ENCODE peak calls at places on chromosomes 2 and 18, in five cellular contexts. One of them, this sample, is unnamed.

GRCh38 chr2:69911985-69912563 is 2.8 kb upstream of the MXD1 start:
- DNase-seq in activated CD4-positive, CD25-positive, alpha-beta regulatory T cell treated with anti-CD3 and anti-CD28 coated beads, Interleukin-2, amount 50 U/mL, for 16 hours: no peak
- DNase-seq in activated CD4-positive, alpha-beta T cell treated with anti-CD3 and anti-CD28 coated beads for 4 hours: no peak
- DNase-seq in substantia nigra: no peak
- DNase-seq in effector CD4-positive, alpha-beta T cell: peak; percentile 16
- DNase-seq in this sample: no peak

GRCh38 chr2:148658807-148659722 is 14.5 kb downstream of the EPC2 start:
- DNase-seq in activated CD4-positive, CD25-positive, alpha-beta regulatory T cell treated with anti-CD3 and anti-CD28 coated beads, Interleukin-2, amount 50 U/mL, for 16 hours: no peak
- DNase-seq in activated CD4-positive, alpha-beta T cell treated with anti-CD3 and anti-CD28 coated beads for 4 hours: no peak
- DNase-seq in substantia nigra: no peak
- DNase-seq in effector CD4-positive, alpha-beta T cell: no peak
- DNase-seq in this sample: no peak

GRCh38 chr18:50128506-50129271 is 66.3 kb downstream of the MYO5B start:
- DNase-seq in activated CD4-positive, CD25-positive, alpha-beta regulatory T cell treated with anti-CD3 and anti-CD28 coated beads, Interleukin-2, amount 50 U/mL, for 16 hours: no peak
- DNase-seq in activated CD4-positive, alpha-beta T cell treated with anti-CD3 and anti-CD28 coated beads for 4 hours: no peak
- DNase-seq in substantia nigra: no peak
- DNase-seq in effector CD4-positive, alpha-beta T cell: no peak
- DNase-seq in this sample: no peak

GRCh38 chr2:47181176-47181575 is 26.1 kb upstream of the STPG4 start:
- DNase-seq in activated CD4-positive, CD25-positive, alpha-beta regulatory T cell treated with anti-CD3 and anti-CD28 coated beads, Interleukin-2, amount 50 U/mL, for 16 hours: no peak
- DNase-seq in activated CD4-positive, alpha-beta T cell treated with anti-CD3 and anti-CD28 coated beads for 4 hours: no peak
- DNase-seq in substantia nigra: no peak
- DNase-seq in effector CD4-positive, alpha-beta T cell: no peak
- DNase-seq in this sample: no peak

GRCh38 chr18:10286580-10287150 is 167.8 kb upstream of the APCDD1 start:
- DNase-seq in activated CD4-positive, CD25-positive, alpha-beta regulatory T cell treated with anti-CD3 and anti-CD28 coated beads, Interleukin-2, amount 50 U/mL, for 16 hours: no peak
- DNase-seq in activated CD4-positive, alpha-beta T cell treated with anti-CD3 and anti-CD28 coated beads for 4 hours: no peak
- DNase-seq in substantia nigra: no peak
- DNase-seq in effector CD4-positive, alpha-beta T cell: no peak
- DNase-seq in this sample: no peak

GRCh38 chr2:102258386-102259074 is 52.8 kb upstream of the IL1RL1 start:
- DNase-seq in activated CD4-positive, CD25-positive, alpha-beta regulatory T cell treated with anti-CD3 and anti-CD28 coated beads, Interleukin-2, amount 50 U/mL, for 16 hours: no peak
- DNase-seq in activated CD4-positive, alpha-beta T cell treated with anti-CD3 and anti-CD28 coated beads for 4 hours: peak; percentile 34
- DNase-seq in substantia nigra: no peak
- DNase-seq in effector CD4-positive, alpha-beta T cell: no peak
- DNase-seq in this sample: no peak

GRCh38 chr18:58755304-58756010 is 84.2 kb downstream of the MALT1 start:
- DNase-seq in activated CD4-positive, CD25-positive, alpha-beta regulatory T cell treated with anti-CD3 and anti-CD28 coated beads, Interleukin-2, amount 50 U/mL, for 16 hours: no peak
- DNase-seq in activated CD4-positive, alpha-beta T cell treated with anti-CD3 and anti-CD28 coated beads for 4 hours: no peak
- DNase-seq in substantia nigra: no peak
- DNase-seq in effector CD4-positive, alpha-beta T cell: no peak
- DNase-seq in this sample: no peak

GRCh38 chr18:58335223-58335622 is 291.2 kb downstream of the NEDD4L start:
- DNase-seq in activated CD4-positive, CD25-positive, alpha-beta regulatory T cell treated with anti-CD3 and anti-CD28 coated beads, Interleukin-2, amount 50 U/mL, for 16 hours: no peak
- DNase-seq in activated CD4-positive, alpha-beta T cell treated with anti-CD3 and anti-CD28 coated beads for 4 hours: no peak
- DNase-seq in substantia nigra: no peak
- DNase-seq in effector CD4-positive, alpha-beta T cell: no peak
- DNase-seq in this sample: no peak

GRCh38 chr2:73172963-73173362 is 29.4 kb upstream of the NOTO start:
- DNase-seq in activated CD4-positive, CD25-positive, alpha-beta regulatory T cell treated with anti-CD3 and anti-CD28 coated beads, Interleukin-2, amount 50 U/mL, for 16 hours: peak; percentile 25
- DNase-seq in activated CD4-positive, alpha-beta T cell treated with anti-CD3 and anti-CD28 coated beads for 4 hours: peak; percentile 42
- DNase-seq in substantia nigra: no peak
- DNase-seq in effector CD4-positive, alpha-beta T cell: no peak
- DNase-seq in this sample: no peak

GRCh38 chr2:69584127-69584889 is 59.2 kb downstream of the AAK1 start:
- DNase-seq in activated CD4-positive, CD25-positive, alpha-beta regulatory T cell treated with anti-CD3 and anti-CD28 coated beads, Interleukin-2, amount 50 U/mL, for 16 hours: no peak
- DNase-seq in activated CD4-positive, alpha-beta T cell treated with anti-CD3 and anti-CD28 coated beads for 4 hours: no peak
- DNase-seq in substantia nigra: no peak
- DNase-seq in effector CD4-positive, alpha-beta T cell: no peak
- DNase-seq in this sample: no peak

GRCh38 chr2:149908731-149909690 is 321.4 kb upstream of the MMADHC start:
- DNase-seq in activated CD4-positive, CD25-positive, alpha-beta regulatory T cell treated with anti-CD3 and anti-CD28 coated beads, Interleukin-2, amount 50 U/mL, for 16 hours: no peak
- DNase-seq in activated CD4-positive, alpha-beta T cell treated with anti-CD3 and anti-CD28 coated beads for 4 hours: no peak
- DNase-seq in substantia nigra: no peak
- DNase-seq in effector CD4-positive, alpha-beta T cell: no peak
- DNase-seq in this sample: no peak

GRCh38 chr2:43057026-43057741 is 169.2 kb downstream of the ZFP36L2 start:
- DNase-seq in activated CD4-positive, CD25-positive, alpha-beta regulatory T cell treated with anti-CD3 and anti-CD28 coated beads, Interleukin-2, amount 50 U/mL, for 16 hours: no peak
- DNase-seq in activated CD4-positive, alpha-beta T cell treated with anti-CD3 and anti-CD28 coated beads for 4 hours: no peak
- DNase-seq in substantia nigra: peak; percentile 85
- DNase-seq in effector CD4-positive, alpha-beta T cell: no peak
- DNase-seq in this sample: no peak

GRCh38 chr2:233801357-233802131 is 23.4 kb downstream of the MROH2A start:
- DNase-seq in activated CD4-positive, CD25-positive, alpha-beta regulatory T cell treated with anti-CD3 and anti-CD28 coated beads, Interleukin-2, amount 50 U/mL, for 16 hours: no peak
- DNase-seq in activated CD4-positive, alpha-beta T cell treated with anti-CD3 and anti-CD28 coated beads for 4 hours: no peak
- DNase-seq in substantia nigra: no peak
- DNase-seq in effector CD4-positive, alpha-beta T cell: no peak
- DNase-seq in this sample: no peak

GRCh38 chr18:68822926-68823325 is 25.0 kb downstream of the CCDC102B start:
- DNase-seq in activated CD4-positive, CD25-positive, alpha-beta regulatory T cell treated with anti-CD3 and anti-CD28 coated beads, Interleukin-2, amount 50 U/mL, for 16 hours: no peak
- DNase-seq in activated CD4-positive, alpha-beta T cell treated with anti-CD3 and anti-CD28 coated beads for 4 hours: no peak
- DNase-seq in substantia nigra: no peak
- DNase-seq in effector CD4-positive, alpha-beta T cell: no peak
- DNase-seq in this sample: no peak

GRCh38 chr18:48795696-48796095 is 155.1 kb downstream of the SMAD7 start:
- DNase-seq in activated CD4-positive, CD25-positive, alpha-beta regulatory T cell treated with anti-CD3 and anti-CD28 coated beads, Interleukin-2, amount 50 U/mL, for 16 hours: no peak
- DNase-seq in activated CD4-positive, alpha-beta T cell treated with anti-CD3 and anti-CD28 coated beads for 4 hours: no peak
- DNase-seq in substantia nigra: no peak
- DNase-seq in effector CD4-positive, alpha-beta T cell: no peak
- DNase-seq in this sample: no peak

GRCh38 chr2:190649035-190649797 is at the start of gene NAB1:
- DNase-seq in activated CD4-positive, CD25-positive, alpha-beta regulatory T cell treated with anti-CD3 and anti-CD28 coated beads, Interleukin-2, amount 50 U/mL, for 16 hours: peak; percentile 25
- DNase-seq in activated CD4-positive, alpha-beta T cell treated with anti-CD3 and anti-CD28 coated beads for 4 hours: peak; percentile 78
- DNase-seq in substantia nigra: no peak
- DNase-seq in effector CD4-positive, alpha-beta T cell: peak; percentile 37
- DNase-seq in this sample: peak; percentile 79

GRCh38 chr2:228303960-228304359 is 122.5 kb upstream of the SPHKAP start:
- DNase-seq in activated CD4-positive, CD25-positive, alpha-beta regulatory T cell treated with anti-CD3 and anti-CD28 coated beads, Interleukin-2, amount 50 U/mL, for 16 hours: no peak
- DNase-seq in activated CD4-positive, alpha-beta T cell treated with anti-CD3 and anti-CD28 coated beads for 4 hours: no peak
- DNase-seq in substantia nigra: no peak
- DNase-seq in effector CD4-positive, alpha-beta T cell: no peak
- DNase-seq in this sample: no peak

GRCh38 chr18:6837904-6838303 is 108.4 kb downstream of the ARHGAP28 start:
- DNase-seq in activated CD4-positive, CD25-positive, alpha-beta regulatory T cell treated with anti-CD3 and anti-CD28 coated beads, Interleukin-2, amount 50 U/mL, for 16 hours: no peak
- DNase-seq in activated CD4-positive, alpha-beta T cell treated with anti-CD3 and anti-CD28 coated beads for 4 hours: no peak
- DNase-seq in substantia nigra: no peak
- DNase-seq in effector CD4-positive, alpha-beta T cell: no peak
- DNase-seq in this sample: no peak

GRCh38 chr2:135473567-135473966 is 57.5 kb downstream of the ZRANB3 start:
- DNase-seq in activated CD4-positive, CD25-positive, alpha-beta regulatory T cell treated with anti-CD3 and anti-CD28 coated beads, Interleukin-2, amount 50 U/mL, for 16 hours: no peak
- DNase-seq in activated CD4-positive, alpha-beta T cell treated with anti-CD3 and anti-CD28 coated beads for 4 hours: no peak
- DNase-seq in substantia nigra: no peak
- DNase-seq in effector CD4-positive, alpha-beta T cell: no peak
- DNase-seq in this sample: no peak

GRCh38 chr2:85772019-85772745 is 18.4 kb downstream of the ATOH8 start:
- DNase-seq in activated CD4-positive, CD25-positive, alpha-beta regulatory T cell treated with anti-CD3 and anti-CD28 coated beads, Interleukin-2, amount 50 U/mL, for 16 hours: no peak
- DNase-seq in activated CD4-positive, alpha-beta T cell treated with anti-CD3 and anti-CD28 coated beads for 4 hours: no peak
- DNase-seq in substantia nigra: peak; percentile 93
- DNase-seq in effector CD4-positive, alpha-beta T cell: no peak
- DNase-seq in this sample: peak; percentile 99

GRCh38 chr2:241340621-241341163 is 15.4 kb upstream of the FARP2 start:
- DNase-seq in activated CD4-positive, CD25-positive, alpha-beta regulatory T cell treated with anti-CD3 and anti-CD28 coated beads, Interleukin-2, amount 50 U/mL, for 16 hours: no peak
- DNase-seq in activated CD4-positive, alpha-beta T cell treated with anti-CD3 and anti-CD28 coated beads for 4 hours: no peak
- DNase-seq in substantia nigra: no peak
- DNase-seq in effector CD4-positive, alpha-beta T cell: no peak
- DNase-seq in this sample: no peak

GRCh38 chr2:8189316-8189715 is 492.5 kb upstream of the ID2 start:
- DNase-seq in activated CD4-positive, CD25-positive, alpha-beta regulatory T cell treated with anti-CD3 and anti-CD28 coated beads, Interleukin-2, amount 50 U/mL, for 16 hours: no peak
- DNase-seq in activated CD4-positive, alpha-beta T cell treated with anti-CD3 and anti-CD28 coated beads for 4 hours: no peak
- DNase-seq in substantia nigra: no peak
- DNase-seq in effector CD4-positive, alpha-beta T cell: no peak
- DNase-seq in this sample: no peak

GRCh38 chr2:239197146-239197545 is 203.7 kb downstream of the HDAC4 start:
- DNase-seq in activated CD4-positive, CD25-positive, alpha-beta regulatory T cell treated with anti-CD3 and anti-CD28 coated beads, Interleukin-2, amount 50 U/mL, for 16 hours: no peak
- DNase-seq in activated CD4-positive, alpha-beta T cell treated with anti-CD3 and anti-CD28 coated beads for 4 hours: no peak
- DNase-seq in substantia nigra: no peak
- DNase-seq in effector CD4-positive, alpha-beta T cell: no peak
- DNase-seq in this sample: no peak

GRCh38 chr2:8144785-8145184 is 537.1 kb upstream of the ID2 start:
- DNase-seq in activated CD4-positive, CD25-positive, alpha-beta regulatory T cell treated with anti-CD3 and anti-CD28 coated beads, Interleukin-2, amount 50 U/mL, for 16 hours: no peak
- DNase-seq in activated CD4-positive, alpha-beta T cell treated with anti-CD3 and anti-CD28 coated beads for 4 hours: no peak
- DNase-seq in substantia nigra: no peak
- DNase-seq in effector CD4-positive, alpha-beta T cell: no peak
- DNase-seq in this sample: no peak

GRCh38 chr2:208025814-208026184 is 472 bp upstream of the PLEKHM3 start:
- DNase-seq in activated CD4-positive, CD25-positive, alpha-beta regulatory T cell treated with anti-CD3 and anti-CD28 coated beads, Interleukin-2, amount 50 U/mL, for 16 hours: no peak
- DNase-seq in activated CD4-positive, alpha-beta T cell treated with anti-CD3 and anti-CD28 coated beads for 4 hours: peak; percentile 12
- DNase-seq in substantia nigra: no peak
- DNase-seq in effector CD4-positive, alpha-beta T cell: peak; percentile 6
- DNase-seq in this sample: no peak

GRCh38 chr2:147910990-147911473 is 66.2 kb downstream of the ACVR2A start:
- DNase-seq in activated CD4-positive, CD25-positive, alpha-beta regulatory T cell treated with anti-CD3 and anti-CD28 coated beads, Interleukin-2, amount 50 U/mL, for 16 hours: peak; percentile 1
- DNase-seq in activated CD4-positive, alpha-beta T cell treated with anti-CD3 and anti-CD28 coated beads for 4 hours: peak; percentile 19
- DNase-seq in substantia nigra: no peak
- DNase-seq in effector CD4-positive, alpha-beta T cell: peak; percentile 41
- DNase-seq in this sample: no peak

GRCh38 chr2:229098810-229099209 is 172.3 kb downstream of the PID1 start:
- DNase-seq in activated CD4-positive, CD25-positive, alpha-beta regulatory T cell treated with anti-CD3 and anti-CD28 coated beads, Interleukin-2, amount 50 U/mL, for 16 hours: no peak
- DNase-seq in activated CD4-positive, alpha-beta T cell treated with anti-CD3 and anti-CD28 coated beads for 4 hours: no peak
- DNase-seq in substantia nigra: no peak
- DNase-seq in effector CD4-positive, alpha-beta T cell: no peak
- DNase-seq in this sample: peak; percentile 43